ENCODE peak calls at places on chromosome 17, in ten cellular contexts. Z is NCI-H2171 treated with DMSO at 0.1 percent for 48 hours; Y is stimulated activated CD4-positive, alpha-beta T cell treated with anti-CD3 and anti-CD28 coated beads, Interleukin-4, amount 100 ng/mL, for 24 hours; J is GDM1; E is bronchial epithelial cell; R is activated CD8-positive, alpha-beta T cell treated with anti-CD3 and anti-CD28 coated beads for 36 hours; O is stimulated activated effector memory CD8-positive, alpha-beta T cell treated with anti-CD3 and anti-CD28 coated beads, Interleukin-12 subunit alpha, Interleukin-12 subunit beta, amount 100 ng/mL, for 72 hours; S is left colon; I is stimulated activated CD8-positive, alpha-beta memory T cell treated with anti-CD3 and anti-CD28 coated beads, Interleukin-15, amount 100 ng/mL, for 24 hours; K is iPS DF 6.9. T is an unnamed sample.

GRCh38 chr17:73138541-73139138 is 26.2 kb upstream of the SSTR2 start:
- DNase-seq in O (no peak), E (no peak), J (no peak), K (no peak), Z (no peak), R (no peak), I (no peak), S (no peak), Y (no peak), T (no peak)

GRCh38 chr17:22441776-22442175 is 749.5 kb downstream of the KCNJ18 start:
- DNase-seq in Y (no peak), Z (no peak), S (no peak), J (no peak), I (no peak), K (no peak), E (no peak), O (no peak), R (no peak), T (no peak)

GRCh38 chr17:49886036-49886435 is 38.2 kb upstream of the TAC4 start:
- DNase-seq in R (no peak), Y (no peak), K (no peak), O (no peak), Z (no peak), I (no peak), E (no peak), S (no peak), J (no peak), T (no peak)

GRCh38 chr17:38587956-38588771 is 17.6 kb downstream of the SRCIN1 start:
- DNase-seq in I (no peak), J (no peak), Y (no peak), S (no peak), E (no peak), K (no peak), R (no peak), O (no peak), Z (peak), T (no peak)

GRCh38 chr17:3400008-3400407 is 1.8 kb upstream of the OR1E1 start:
- DNase-seq in J (no peak), E (peak), Y (no peak), Z (peak), S (no peak), I (no peak), K (no peak), O (no peak), R (no peak), T (no peak)

GRCh38 chr17:30337393-30337999 is 3.6 kb upstream of the TMIGD1 start:
- DNase-seq in O (no peak), K (no peak), I (no peak), J (no peak), E (no peak), S (no peak), Y (no peak), Z (no peak), R (no peak), T (no peak)

GRCh38 chr17:18100616-18101015 is 7.9 kb upstream of the MYO15A start:
- DNase-seq in E (no peak), S (no peak), Y (no peak), O (no peak), I (no peak), K (no peak), J (no peak), R (no peak), Z (no peak), T (no peak)

GRCh38 chr17:35972945-35973332 is 8.4 kb downstream of the CCL16 start:
- DNase-seq in E (no peak), O (no peak), J (no peak), Y (no peak), R (no peak), Z (no peak), I (no peak), K (no peak), S (no peak), T (no peak)

GRCh38 chr17:40648326-40648968 is 829 bp upstream of the SMARCE1 start:
- DNase-seq in K (no peak), R (no peak), Z (peak), J (no peak), O (no peak), S (no peak), Y (no peak), E (peak), I (no peak), T (no peak)

GRCh38 chr17:967122-967521 is 12.5 kb downstream of the NXN start:
- DNase-seq in K (no peak), I (no peak), O (no peak), Z (no peak), Y (no peak), J (no peak), S (no peak), R (no peak), E (no peak), T (no peak)

GRCh38 chr17:81924557-81925532 is 2.7 kb downstream of the MAFG start:
- DNase-seq in J (no peak), O (no peak), E (no peak), Z (no peak), K (no peak), Y (no peak), I (no peak), S (no peak), R (no peak), T (no peak)

GRCh38 chr17:17069849-17070248 is 27.6 kb downstream of the MPRIP start:
- DNase-seq in Y (no peak), E (no peak), K (no peak), R (no peak), S (no peak), Z (no peak), I (no peak), O (no peak), J (no peak), T (no peak)

GRCh38 chr17:51627776-51628175 is 367.4 kb downstream of the UTP18 start:
- DNase-seq in R (no peak), E (no peak), Y (no peak), J (no peak), O (no peak), K (no peak), I (no peak), S (no peak), Z (no peak), T (no peak)

GRCh38 chr17:31564883-31565297 is 173.4 kb downstream of the RAB11FIP4 start:
- DNase-seq in R (no peak), E (no peak), Z (no peak), K (no peak), Y (no peak), O (no peak), S (no peak), I (no peak), J (peak), T (no peak)

GRCh38 chr17:81583589-81584337 is 31.6 kb upstream of the FAAP100 start:
- DNase-seq in Z (no peak), S (no peak), K (no peak), Y (no peak), I (no peak), J (no peak), E (no peak), O (no peak), R (no peak), T (no peak)

GRCh38 chr17:35931794-35932419 is 1.3 kb upstream of the RDM1 start:
- DNase-seq in I (no peak), S (no peak), Y (no peak), J (no peak), K (no peak), O (no peak), R (no peak), Z (no peak), E (no peak), T (peak)

GRCh38 chr17:74373838-74374606 is 6.7 kb downstream of the GPR142 start:
- DNase-seq in E (no peak), Z (peak), J (no peak), R (no peak), Y (no peak), S (peak), O (no peak), K (no peak), I (no peak), T (no peak)

GRCh38 chr17:76524598-76525512 is 12.7 kb downstream of the CYGB start:
- DNase-seq in O (no peak), S (peak), I (no peak), Z (no peak), R (no peak), J (no peak), E (no peak), K (no peak), Y (no peak), T (no peak)

GRCh38 chr17:29390856-29391631 is 881 bp downstream of the TAOK1 start:
- DNase-seq in O (no peak), S (peak), Z (peak), K (no peak), E (peak), I (no peak), J (no peak), R (peak), Y (peak), T (peak)

GRCh38 chr17:82655038-82655479 is 6.8 kb upstream of the WDR45B start:
- DNase-seq in O (no peak), R (no peak), I (no peak), K (no peak), S (peak), J (no peak), E (peak), Y (no peak), Z (no peak), T (no peak)

GRCh38 chr17:44092051-44092450 is 21.5 kb downstream of the G6PC3 start:
- DNase-seq in Y (no peak), E (no peak), I (no peak), O (no peak), S (no peak), Z (no peak), K (no peak), R (no peak), J (no peak), T (no peak)

GRCh38 chr17:78137392-78138203 is 7.0 kb downstream of the TMC8 start:
- DNase-seq in Z (no peak), O (no peak), Y (no peak), I (no peak), E (no peak), K (no peak), J (no peak), R (peak), S (no peak), T (no peak)

GRCh38 chr17:7204335-7204734 is 15.3 kb downstream of the DLG4 start:
- DNase-seq in Y (no peak), S (no peak), O (no peak), Z (peak), R (no peak), E (no peak), I (no peak), K (no peak), J (no peak), T (no peak)

GRCh38 chr17:48462946-48463345 is 32.9 kb upstream of the SKAP1 start:
- DNase-seq in I (no peak), J (no peak), R (no peak), O (no peak), E (no peak), Y (no peak), K (no peak), Z (no peak), S (no peak), T (no peak)

GRCh38 chr17:19248923-19249574 is 11.9 kb downstream of the EPN2 start:
- DNase-seq in J (no peak), Z (peak), K (no peak), O (no peak), E (peak), S (no peak), I (no peak), R (no peak), Y (no peak), T (peak)